ENCODE peak calls at places on chromosomes 16 and 17, in seven cellular contexts. G, W, K, Q, O, Z and X are unnamed samples. For H3K36me3, the result is how much of the 10 kb centered on the place peaks cover.

GRCh38 chr16:27526169-27526568 is 23.5 kb downstream of the GTF3C1 start:
- DNase-seq in W (peak), Q (peak), K (no peak), O (no peak), G (peak), Z (no peak), X (peak)

GRCh38 chr16:67504190-67505021 is 21.1 kb upstream of the AGRP start:
- DNase-seq in W (no peak), Z (no peak), O (peak), G (peak), Q (peak), K (peak), X (peak)

GRCh38 chr17:78746263-78746948 is 35.7 kb downstream of the CYTH1 start:
- DNase-seq in W (no peak), Q (no peak), O (no peak), Z (no peak), G (no peak), K (no peak), X (no peak)

GRCh38 chr17:45409659-45410076 is 23.0 kb downstream of the ARHGAP27 start:
- DNase-seq in G (no peak), Q (no peak), Z (no peak), K (no peak), W (no peak), O (no peak), X (no peak)

GRCh38 chr16:1296688-1297412 is 12.6 kb upstream of the UBE2I start:
- DNase-seq in W (no peak), K (peak), O (peak), Z (no peak), Q (no peak), G (peak), X (no peak)

GRCh38 chr17:51580869-51581268 is 320.5 kb downstream of the UTP18 start:
- DNase-seq in O (no peak), W (no peak), G (no peak), Q (no peak), K (no peak), Z (no peak), X (no peak)

GRCh38 chr16:6827272-6827671 is 505.4 kb upstream of the RBFOX1 start:
- DNase-seq in Q (no peak), W (no peak), O (no peak), Z (no peak), K (peak), G (peak), X (no peak)

GRCh38 chr17:13725286-13725990 is 123.7 kb upstream of the HS3ST3A1 start:
- DNase-seq in Z (no peak), W (no peak), G (no peak), O (no peak), Q (no peak), K (no peak), X (no peak)

GRCh38 chr16:86418981-86419380 is 91.3 kb upstream of the FOXF1 start:
- DNase-seq in O (no peak), W (no peak), Q (no peak), K (no peak), G (no peak), Z (no peak), X (no peak)

GRCh38 chr17:77874303-77875050 is 84.0 kb upstream of the TNRC6C start:
- DNase-seq in G (no peak), K (no peak), W (no peak), Q (no peak), Z (no peak), O (no peak), X (no peak)

GRCh38 chr16:84278968-84279367 is 15.7 kb upstream of the WFDC1 start:
- DNase-seq in Q (no peak), K (no peak), O (no peak), W (no peak), G (no peak), Z (no peak), X (no peak)

GRCh38 chr16:70738083-70738977 is 52.5 kb upstream of the MTSS2 start:
- DNase-seq in W (peak), O (no peak), K (peak), Q (no peak), Z (no peak), G (peak), X (peak)

GRCh38 chr16:65377131-65377649 is 255.3 kb upstream of the CDH11 start:
- DNase-seq in W (no peak), K (no peak), Q (no peak), G (no peak), Z (no peak), O (no peak), X (no peak)

GRCh38 chr16:72995151-72995881 is 52.6 kb downstream of the ZFHX3 start:
- DNase-seq in Q (no peak), K (peak), G (no peak), Z (no peak), W (no peak), O (no peak), X (no peak)

GRCh38 chr16:82979406-82980111 is 352.8 kb downstream of the CDH13 start:
- DNase-seq in Q (no peak), W (no peak), K (no peak), G (no peak), O (no peak), Z (no peak), X (no peak)

GRCh38 chr17:62194401-62194800 is 129.3 kb upstream of the MED13 start:
- DNase-seq in W (no peak), O (no peak), G (no peak), Q (no peak), Z (no peak), K (no peak), X (no peak)

GRCh38 chr17:17757391-17757791 is 76.1 kb downstream of the RAI1 start:
- DNase-seq in Z (no peak), Q (no peak), O (peak), K (no peak), G (no peak), W (no peak), X (no peak)

GRCh38 chr17:31537558-31537957 is 146.1 kb downstream of the RAB11FIP4 start:
- DNase-seq in G (peak), Z (no peak), O (peak), W (peak), K (peak), Q (peak), X (no peak)

GRCh38 chr17:30095507-30096244 is 20.9 kb upstream of the NSRP1 start:
- DNase-seq in G (peak), K (no peak), Z (no peak), Q (peak), W (no peak), O (no peak), X (no peak)

GRCh38 chr17:1109606-1110523 is 69.9 kb downstream of the ABR start:
- DNase-seq in G (no peak), Z (no peak), O (peak), Q (no peak), W (peak), K (peak), X (peak)

GRCh38 chr17:68580236-68580903 is 20.8 kb downstream of the FAM20A start:
- DNase-seq in W (no peak), Q (no peak), G (peak), O (no peak), K (no peak), Z (no peak), X (peak)

GRCh38 chr16:14325921-14326401 is 254.8 kb downstream of the MRTFB start:
- DNase-seq in Z (no peak), W (no peak), O (no peak), K (no peak), G (peak), Q (peak), X (no peak)

GRCh38 chr17:58337600-58338453 is 9.2 kb upstream of the TSPOAP1 start:
- DNase-seq in Q (peak), O (peak), G (peak), K (peak), W (peak), Z (no peak), X (peak)

GRCh38 chr17:33233855-33234228 is 59.3 kb downstream of the ASIC2 start:
- DNase-seq in G (peak), K (peak), Q (peak), Z (no peak), O (peak), W (no peak), X (peak)

GRCh38 chr17:58254803-58255202 is 16.4 kb downstream of the LPO start:
- DNase-seq in G (no peak), Q (no peak), Z (peak), O (no peak), W (no peak), K (no peak), X (no peak)

GRCh38 chr17:72683506-72684404 is 408.7 kb downstream of the SLC39A11 start:
- DNase-seq in K (peak), G (peak), Q (no peak), W (peak), O (peak), Z (no peak), X (no peak)

DNA sequence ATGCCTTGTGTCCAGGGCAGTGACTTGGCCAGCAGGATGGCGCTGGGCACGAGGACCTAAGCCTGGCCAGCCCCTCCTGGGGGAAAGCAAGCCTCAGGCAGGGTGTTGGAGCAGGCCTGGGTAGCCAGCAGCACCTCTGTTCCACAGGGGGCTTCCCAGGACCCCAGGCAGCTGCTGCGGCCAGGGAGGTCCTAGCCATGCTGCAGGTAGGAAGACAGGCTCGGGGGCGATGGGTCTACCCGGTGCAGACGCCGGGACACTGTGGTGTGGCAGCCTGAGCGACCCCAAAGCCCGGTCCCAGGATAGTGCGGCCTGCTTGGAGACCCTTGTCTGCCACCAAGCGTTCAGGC is 22.4 kb upstream of the AATK start:
- DNase-seq in Z (no peak), G (no peak), W (no peak), Q (no peak), O (no peak), K (no peak), X (no peak)
- H3K27ac ChIP-seq in Z (no peak), G (no peak), W (no peak), Q (no peak), O (no peak), K (no peak), X (no peak)

GRCh38 chr16:80803341-80804060 is 897 bp downstream of the CDYL2 start:
- DNase-seq in O (peak), K (peak), G (peak), Z (no peak), W (peak), Q (peak), X (peak)

GRCh38 chr16:80804451-80805383 is at the start of gene CDYL2:
- DNase-seq in G (peak), Z (no peak), O (peak), Q (no peak), W (peak), K (peak), X (peak)

GRCh38 chr16:80802129-80802528 is 2.3 kb downstream of the CDYL2 start:
- DNase-seq in W (no peak), Q (no peak), O (no peak), G (no peak), K (no peak), Z (no peak), X (no peak)

GRCh38 chr16:80804061-80804450 is 342 bp downstream of the CDYL2 start:
- DNase-seq in G (peak), K (peak), W (no peak), O (peak), Z (no peak), Q (peak), X (peak)

DNA sequence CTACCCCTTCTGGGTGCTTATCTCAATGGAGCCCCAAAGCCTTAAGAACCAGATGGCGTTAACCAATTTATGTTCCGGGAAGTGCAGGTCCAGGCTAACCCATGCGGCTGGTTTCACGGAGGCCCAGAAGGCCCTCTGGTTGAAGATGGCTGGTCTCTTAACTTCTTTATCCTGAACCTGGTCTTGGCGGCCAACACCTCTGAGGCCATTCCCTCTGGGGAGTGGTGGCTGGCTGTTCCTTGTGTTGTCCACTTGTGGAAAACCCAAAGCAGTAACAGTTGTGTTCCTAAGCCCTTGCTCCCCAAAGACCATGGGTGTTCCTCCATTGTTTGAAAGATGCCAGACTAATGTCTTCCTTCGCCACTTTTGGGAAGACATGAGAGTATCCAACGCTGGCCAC is 1.5 kb downstream of the CDYL2 start:
- DNase-seq in Z (no peak), Q (no peak), K (no peak), G (no peak), W (no peak), O (no peak), X (no peak)
- TF ChIP-seq POLR2A in Z (no peak), Q (no peak), K (no peak), G (no peak), W (no peak), O (no peak), X (no peak)

DNA sequence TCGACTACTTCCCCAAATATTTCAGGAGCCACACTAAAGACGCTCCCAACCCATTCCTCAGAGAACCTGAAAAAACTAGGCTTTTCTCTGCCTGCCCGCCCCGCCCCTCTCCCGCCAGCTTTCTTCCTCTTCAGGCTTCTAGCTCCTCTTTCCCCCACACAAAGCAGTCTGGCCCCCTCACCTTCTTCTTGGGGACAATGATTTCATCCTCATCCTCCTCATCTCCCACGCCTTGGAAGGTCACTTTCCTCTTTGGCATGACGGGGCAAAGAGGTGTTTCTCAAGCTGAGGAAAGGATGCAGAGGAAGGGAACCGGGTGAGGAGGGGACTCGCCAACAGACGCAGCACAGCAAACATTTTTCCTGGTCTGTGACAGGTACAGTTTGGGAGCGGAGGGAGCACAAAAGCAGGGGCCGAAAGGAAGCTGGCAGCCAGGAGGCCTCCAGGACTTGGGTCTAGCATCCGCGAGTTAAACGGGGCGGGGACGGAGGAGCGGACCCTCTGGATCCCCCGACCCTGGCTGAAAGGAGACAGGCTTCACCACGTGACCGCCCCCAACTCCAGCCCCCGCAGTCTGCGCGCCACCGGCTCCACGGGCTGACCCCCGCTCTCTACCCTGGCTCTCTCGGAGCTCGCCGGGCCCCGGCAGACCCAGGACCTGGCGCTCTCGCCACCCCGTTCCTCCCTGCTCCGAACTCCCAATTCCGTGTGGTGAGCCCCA is 525 bp downstream of the CD2BP2 start:
- DNase-seq in O (no peak), Z (no peak), Q (no peak), K (peak), W (no peak), G (no peak), X (no peak)
- H3K36me3 ChIP-seq in O (under half), Z (under half), Q (under half), K (under half), W (half or more), G (under half), X (half or more)

GRCh38 chr16:48086422-48086821 is 69.4 kb downstream of the ABCC12 start:
- DNase-seq in K (no peak), Z (no peak), W (no peak), O (no peak), Q (no peak), G (no peak), X (no peak)
- H3K27ac ChIP-seq in K (no peak), Z (no peak), W (no peak), O (no peak), Q (no peak), G (no peak), X (no peak)

DNA sequence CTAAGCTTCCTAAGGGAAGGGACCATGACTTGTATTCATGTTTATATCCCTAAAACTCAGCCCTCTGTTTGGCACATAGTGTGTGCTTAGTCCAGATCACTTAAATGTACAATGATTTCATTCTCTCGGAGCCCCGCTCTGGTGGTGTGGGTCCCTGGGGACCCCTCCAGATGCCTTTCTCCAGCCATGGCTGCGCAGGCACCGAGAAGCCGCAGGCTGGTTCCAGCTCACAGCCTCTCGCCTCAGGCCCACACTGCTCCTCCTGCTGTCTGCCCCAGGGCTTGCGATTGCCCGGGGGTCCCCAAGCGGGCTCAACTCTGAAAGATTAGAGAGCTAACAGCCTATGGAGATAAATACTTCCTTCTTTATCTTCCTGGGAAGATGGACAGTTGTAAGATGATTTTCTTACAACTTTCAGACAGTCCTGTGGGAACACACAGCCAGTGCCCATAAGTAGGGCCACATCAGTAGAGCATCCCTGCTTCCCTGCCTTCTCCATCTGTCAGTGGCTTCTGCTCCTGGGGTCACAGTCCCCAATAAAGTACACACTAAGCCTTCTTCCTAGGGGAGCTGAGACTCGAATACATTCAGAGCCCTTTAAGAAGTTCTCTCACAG is 66.2 kb downstream of the CENPV start:
- DNase-seq in Q (no peak), G (no peak), O (peak), Z (no peak), K (peak), W (no peak), X (peak)
- TF ChIP-seq POLR2A in Q (no peak), G (no peak), O (no peak), Z (no peak), K (no peak), W (no peak), X (no peak)

DNA sequence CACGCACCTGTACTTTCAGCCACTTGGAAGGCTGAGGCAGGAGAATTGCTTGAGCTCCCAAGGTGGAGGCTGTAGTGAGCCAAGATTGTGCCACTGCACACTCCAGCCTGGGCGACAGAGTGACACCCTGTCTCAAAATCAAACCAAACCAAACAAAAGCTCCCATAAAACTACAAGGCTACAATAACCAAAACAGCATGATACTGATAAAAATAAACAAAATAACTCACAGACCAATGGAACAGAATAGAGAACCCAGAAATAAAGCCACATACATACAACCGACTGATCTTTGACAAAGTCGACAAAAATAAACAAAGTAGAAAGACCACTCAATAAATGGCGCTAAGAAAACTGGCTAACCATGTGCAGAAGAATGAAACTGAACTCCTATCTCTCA is 37.2 kb downstream of the BRD7 start:
- DNase-seq in G (no peak), Z (no peak), K (no peak), W (no peak), Q (no peak), O (no peak), X (no peak)
- H3K36me3 ChIP-seq in G (under half), Z (under half), K (under half), W (half or more), Q (under half), O (under half), X (under half)

DNA sequence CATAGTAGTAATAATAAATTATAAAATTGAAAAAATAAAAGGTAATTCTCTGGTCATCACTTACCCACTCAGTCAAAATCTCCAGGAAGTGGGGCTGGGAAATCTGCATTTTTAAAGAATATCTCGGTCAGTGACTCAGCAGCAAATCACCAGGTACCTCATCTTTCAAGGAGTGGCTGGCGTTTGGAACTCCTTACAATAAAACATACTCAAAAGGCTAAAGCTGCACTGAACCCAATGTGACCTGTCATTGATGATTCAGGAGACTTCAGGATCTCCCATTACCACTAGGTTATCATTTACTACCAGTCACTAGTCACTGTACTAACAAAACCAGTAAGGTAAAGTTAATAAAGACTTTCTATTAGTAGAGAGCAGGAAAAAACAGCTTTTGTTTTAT is 21.5 kb upstream of the RFFL start:
- DNase-seq in K (peak), Z (no peak), O (no peak), W (no peak), Q (no peak), G (no peak), X (no peak)
- H3K27ac ChIP-seq in K (peak), Z (no peak), O (peak), W (no peak), Q (no peak), G (no peak), X (no peak)